ENCODE peak calls at places on chromosomes 13 and 19, in eight cellular contexts. V is HCT116, P is H1, E is GM23338, D is GM12878, J is endothelial cell of umbilical vein, L is K562, Z is HepG2. O is an unnamed sample.

GRCh38 chr13:108895220-108895704 is 265.9 kb downstream of the MYO16 start:
- DNase-seq in E (peak), V (no peak), D (no peak), Z (peak), L (no peak), J (peak), P (no peak), O (no peak)

GRCh38 chr13:28237944-28238343 is 99.6 kb downstream of the PAN3 start:
- DNase-seq in J (no peak), E (peak), L (no peak), D (no peak), Z (no peak), P (no peak), V (no peak), O (no peak)

GRCh38 chr19:45099465-45100201 is 6.7 kb downstream of the PPP1R37 start:
- DNase-seq in L (no peak), E (no peak), P (no peak), J (no peak), V (no peak), Z (peak), D (no peak), O (no peak)

GRCh38 chr13:28067526-28067925 is 32.9 kb downstream of the FLT3 start:
- DNase-seq in P (no peak), E (no peak), L (no peak), V (no peak), J (no peak), Z (no peak), D (no peak), O (no peak)

GRCh38 chr13:82898625-82899024 is 983.6 kb downstream of the SLITRK1 start:
- DNase-seq in E (no peak), J (no peak), V (no peak), D (no peak), L (no peak), P (no peak), Z (peak), O (no peak)

GRCh38 chr13:73782781-73783180 is 351.4 kb downstream of the KLF12 start:
- DNase-seq in L (no peak), D (no peak), Z (peak), J (no peak), P (no peak), V (no peak), E (no peak), O (no peak)

GRCh38 chr19:23071087-23071511 is 45.7 kb upstream of the ZNF730 start:
- DNase-seq in V (no peak), P (no peak), L (no peak), E (peak), J (no peak), Z (no peak), D (no peak), O (no peak)

GRCh38 chr19:33040994-33041827 is 23.5 kb downstream of the RHPN2 start:
- DNase-seq in Z (peak), V (peak), L (no peak), P (no peak), J (no peak), D (peak), E (no peak), O (no peak)

GRCh38 chr13:98783856-98784478 is 31.5 kb upstream of the SLC15A1 start:
- DNase-seq in E (no peak), Z (no peak), L (no peak), J (no peak), P (no peak), V (no peak), D (no peak), O (no peak)

GRCh38 chr13:46675016-46675415 is 121.9 kb downstream of the ESD start:
- DNase-seq in L (no peak), J (peak), P (no peak), V (no peak), E (no peak), Z (no peak), D (no peak), O (no peak)

GRCh38 chr13:45367358-45367757 is 26.4 kb upstream of the TPT1 start:
- DNase-seq in L (peak), J (peak), P (peak), E (peak), V (peak), D (peak), Z (peak), O (no peak)

GRCh38 chr19:44530777-44531176 is 1.3 kb upstream of the CEACAM20 start:
- DNase-seq in E (no peak), P (no peak), D (no peak), L (no peak), Z (no peak), V (no peak), J (peak), O (no peak)

GRCh38 chr13:33401238-33401637 is 115.7 kb upstream of the STARD13 start:
- DNase-seq in D (no peak), Z (no peak), P (no peak), V (no peak), L (no peak), E (no peak), J (peak), O (no peak)

GRCh38 chr19:45517641-45518468 is 10.6 kb downstream of the VASP start:
- DNase-seq in V (no peak), D (no peak), L (peak), Z (no peak), E (no peak), J (no peak), P (no peak), O (no peak)

GRCh38 chr13:97191143-97191542 is 31.0 kb upstream of the MBNL2 start:
- DNase-seq in L (peak), J (no peak), V (no peak), P (no peak), Z (no peak), D (no peak), E (no peak), O (no peak)

GRCh38 chr19:14177496-14178074 is 28.4 kb downstream of the ADGRL1 start:
- DNase-seq in P (no peak), L (no peak), J (no peak), E (no peak), Z (no peak), D (no peak), V (no peak), O (no peak)

GRCh38 chr19:34405892-34406660 is 1.9 kb downstream of the PDCD2L start:
- DNase-seq in D (no peak), E (no peak), L (no peak), V (no peak), Z (no peak), P (no peak), J (no peak), O (no peak)

GRCh38 chr13:110390572-110390971 is 83.5 kb downstream of the COL4A2 start:
- DNase-seq in L (no peak), Z (no peak), J (no peak), V (no peak), P (no peak), E (no peak), D (no peak), O (no peak)

GRCh38 chr19:15836345-15836594 is 20.8 kb upstream of the OR10H1 start:
- DNase-seq in V (no peak), E (no peak), P (no peak), Z (no peak), D (no peak), J (peak), L (no peak), O (no peak)

GRCh38 chr19:56597696-56598095 is 2.6 kb downstream of the ZNF71 start:
- DNase-seq in V (no peak), Z (no peak), D (no peak), E (no peak), J (no peak), P (no peak), L (no peak), O (no peak)

GRCh38 chr19:42114412-42114811 is 17.8 kb downstream of the POU2F2 start:
- DNase-seq in L (no peak), Z (no peak), P (no peak), V (no peak), J (no peak), E (peak), D (peak), O (no peak)

GRCh38 chr19:31943305-31943704 is 402.1 kb upstream of the ZNF507 start:
- DNase-seq in L (no peak), Z (no peak), J (no peak), P (no peak), E (peak), D (no peak), V (no peak), O (no peak)

GRCh38 chr19:19214892-19215291 is 3.1 kb downstream of the NCAN start:
- DNase-seq in J (peak), E (peak), P (no peak), D (no peak), L (peak), Z (peak), V (no peak), O (no peak)

GRCh38 chr19:17447704-17448189 is 721 bp downstream of the TMEM221 start:
- DNase-seq in V (no peak), L (no peak), Z (no peak), J (no peak), D (no peak), P (no peak), E (no peak), O (no peak)

GRCh38 chr13:28031929-28032328 is 43.4 kb upstream of the URAD start:
- DNase-seq in D (no peak), J (no peak), Z (no peak), L (no peak), V (no peak), E (no peak), P (no peak), O (no peak)

GRCh38 chr13:107348931-107349330 is 781.0 kb upstream of the ARGLU1 start:
- DNase-seq in Z (no peak), J (no peak), P (no peak), E (no peak), V (no peak), L (no peak), D (no peak), O (no peak)

GRCh38 chr13:50801087-50801931 is 42.2 kb downstream of the DLEU7 start:
- DNase-seq in V (peak), D (peak), L (peak), P (peak), Z (peak), E (peak), J (peak), O (peak)

GRCh38 chr13:113472355-113473025 is 18.0 kb downstream of the DCUN1D2 start:
- DNase-seq in E (no peak), Z (no peak), P (no peak), D (no peak), V (no peak), J (peak), L (no peak), O (no peak)

GRCh38 chr13:114024603-114025431 is 50.9 kb upstream of the C13orf46 start:
- DNase-seq in L (no peak), D (no peak), P (no peak), E (no peak), V (no peak), J (no peak), Z (no peak), O (no peak)

GRCh38 chr19:50326101-50326664 is 3.0 kb downstream of the KCNC3 start:
- DNase-seq in V (no peak), J (no peak), Z (no peak), L (no peak), P (no peak), D (no peak), E (peak), O (no peak)

GRCh38 chr13:74290324-74290773 is 156.1 kb upstream of the KLF12 start:
- DNase-seq in D (no peak), P (no peak), Z (peak), E (peak), V (peak), J (peak), L (no peak), O (no peak)

GRCh38 chr13:112071902-112072530 is 5.1 kb downstream of the SOX1 start:
- DNase-seq in P (no peak), E (peak), Z (no peak), V (no peak), D (no peak), L (no peak), J (no peak), O (no peak)
- TF ChIP-seq EZH2 in P (no peak), E (peak), Z (no peak), V (no peak), D (no peak), L (no peak), J (no peak), O (no peak)

DNA sequence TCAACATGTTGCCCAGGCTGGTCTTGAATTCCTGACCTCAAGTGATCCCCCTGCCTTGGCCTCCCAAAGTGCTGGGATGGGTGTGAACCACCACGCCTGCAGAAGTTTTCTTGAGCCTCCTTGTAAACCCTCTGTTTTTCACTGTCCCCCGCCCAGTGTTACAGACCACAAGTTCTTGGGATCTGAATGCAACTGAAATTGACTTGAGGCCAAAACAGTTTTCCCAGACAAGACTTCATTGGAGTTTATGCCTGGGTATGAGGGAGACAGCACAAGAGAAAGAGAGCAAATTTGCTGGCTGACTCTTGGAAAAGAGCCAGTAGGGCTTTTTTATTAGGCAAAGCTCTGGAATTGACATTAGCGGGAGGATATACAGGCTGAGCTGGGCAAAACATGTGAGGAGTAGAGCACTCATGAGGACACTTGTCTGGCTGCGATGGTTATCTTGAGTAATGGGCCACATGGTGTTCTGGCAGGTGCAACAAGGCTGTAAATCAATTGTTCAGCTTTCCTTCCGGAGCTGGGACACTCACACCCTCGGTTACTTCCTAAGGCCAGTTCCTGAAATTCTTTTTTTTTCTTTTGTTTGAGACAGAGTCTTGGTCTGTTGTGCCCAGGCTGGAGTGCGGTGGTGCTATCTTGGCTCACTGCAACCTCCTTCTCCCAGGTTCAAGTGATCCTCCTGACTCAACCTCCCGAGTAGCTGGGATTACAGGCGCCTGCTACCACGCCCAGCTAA is 12.7 kb upstream of the HNRNPL start:
- DNase-seq in P (no peak), L (no peak), D (no peak), Z (no peak), J (peak), V (no peak), E (no peak), O (no peak)
- TF ChIP-seq POLR2AphosphoS5 in P (no peak), L (no peak), D (no peak), Z (no peak), J (peak), V (no peak), E (no peak), O (no peak)

GRCh38 chr19:40596608-40597328 is 4.4 kb upstream of the LTBP4 start:
- DNase-seq in L (peak), P (no peak), Z (peak), J (peak), D (no peak), E (peak), V (peak), O (no peak)
- H3K4me3 ChIP-seq in L (peak), P (peak), Z (no peak), J (peak), D (no peak), E (peak), V (peak), O (no peak)

GRCh38 chr13:71875823-71876222 is 8.8 kb upstream of the DACH1 start:
- DNase-seq in L (no peak), Z (no peak), D (no peak), P (no peak), V (no peak), E (no peak), J (no peak), O (no peak)

GRCh38 chr13:71879129-71879535 is 12.1 kb upstream of the DACH1 start:
- DNase-seq in J (peak), E (peak), D (no peak), L (no peak), V (peak), Z (peak), P (no peak), O (no peak)

GRCh38 chr13:71879945-71880344 is 12.9 kb upstream of the DACH1 start:
- DNase-seq in V (no peak), D (no peak), J (no peak), P (no peak), L (no peak), E (no peak), Z (no peak), O (no peak)

GRCh38 chr13:71876648-71877279 is 9.8 kb upstream of the DACH1 start:
- DNase-seq in Z (no peak), L (no peak), V (no peak), E (no peak), J (no peak), D (peak), P (no peak), O (no peak)

DNA sequence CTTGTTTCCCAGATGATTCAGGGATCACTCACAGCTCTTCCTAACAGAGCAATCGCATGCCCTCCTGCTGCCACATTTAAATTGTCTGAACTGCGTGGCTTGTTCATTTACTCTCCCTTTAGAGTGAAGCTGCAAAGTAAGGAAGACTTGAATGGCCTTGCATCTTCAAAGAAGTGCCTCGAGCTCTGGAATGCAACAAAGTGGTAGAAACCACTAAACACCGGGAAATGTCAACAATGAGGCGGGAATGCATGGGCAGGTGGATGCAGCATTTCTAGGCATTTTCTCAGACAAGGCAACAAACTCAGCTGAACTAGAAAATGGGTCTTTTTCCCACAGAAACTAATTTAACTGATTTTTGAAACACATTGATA is 10.3 kb upstream of the DACH1 start:
- DNase-seq in V (no peak), Z (no peak), E (peak), L (no peak), J (no peak), D (no peak), P (no peak), O (no peak)
- TF ChIP-seq EZH2 in V (no peak), Z (no peak), E (no peak), L (no peak), J (no peak), D (no peak), P (no peak), O (no peak)

DNA sequence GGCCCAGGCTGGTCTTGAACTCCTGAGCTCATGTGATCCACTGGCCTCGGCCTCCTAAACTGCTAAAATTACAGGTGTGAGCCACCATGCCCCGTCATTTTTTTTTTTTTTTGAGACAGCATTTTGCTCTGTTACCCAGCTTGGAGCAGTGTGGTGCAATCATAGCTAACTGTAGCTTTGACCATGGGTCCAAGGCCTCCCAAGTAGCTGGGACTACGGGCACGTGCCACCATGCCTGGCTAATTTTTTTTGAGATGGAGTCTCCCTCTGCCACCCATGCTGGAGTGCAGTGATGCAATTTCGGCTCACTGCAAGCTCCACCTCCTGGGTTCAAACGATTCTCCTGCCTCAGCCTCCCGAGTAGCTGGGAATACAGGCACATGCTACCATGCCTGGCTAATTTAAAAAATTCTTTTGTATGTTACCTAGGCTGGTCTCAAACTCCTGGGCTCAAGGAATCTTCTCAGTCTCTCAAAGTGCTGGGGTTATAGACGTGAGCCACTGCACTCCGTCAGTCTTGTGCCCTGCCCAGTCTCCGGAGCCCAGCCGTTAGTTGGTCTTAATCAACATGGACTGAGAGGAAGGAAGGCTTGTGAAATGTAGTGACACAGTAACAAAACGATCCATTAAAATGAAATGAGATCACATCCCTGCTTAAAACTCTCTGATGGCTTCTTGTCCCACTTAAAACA is 1.4 kb upstream of the LRG1 start:
- DNase-seq in E (no peak), D (no peak), J (no peak), P (no peak), L (no peak), Z (no peak), V (no peak), O (no peak)
- TF ChIP-seq POLR2AphosphoS5 in E (no peak), D (no peak), J (no peak), P (no peak), L (no peak), Z (no peak), V (no peak), O (no peak)

GRCh38 chr19:35868172-35868822 is at the start of gene APLP1:
- DNase-seq in J (peak), E (peak), V (no peak), L (peak), Z (peak), P (no peak), D (no peak), O (no peak)
- H3K4me3 ChIP-seq in J (peak), E (peak), V (peak), L (peak), Z (peak), P (peak), D (peak), O (peak)